ENCODE peak calls at places on chromosome 15, in four cellular contexts. A, E, D and L are unnamed samples.

GRCh38 chr15:37425541-37425940 is 325.2 kb upstream of the MEIS2 start:
- DNase-seq in A (no peak), E (no peak), D (no peak), L (no peak)

GRCh38 chr15:47993051-47993450 is 127.7 kb upstream of the SLC24A5 start:
- DNase-seq in A (no peak), E (no peak), D (no peak), L (no peak)

GRCh38 chr15:72205273-72205672 is 7.7 kb upstream of the GRAMD2A start:
- DNase-seq in A (no peak), E (no peak), D (no peak), L (no peak)

GRCh38 chr15:88649286-88649733 is 10.5 kb downstream of the ISG20 start:
- DNase-seq in A (peak), E (no peak), D (peak), L (no peak)

GRCh38 chr15:92391640-92392039 is 2.0 kb upstream of the ST8SIA2 start:
- DNase-seq in A (peak), E (peak), D (peak), L (peak)

GRCh38 chr15:98776607-98777281 is 128.4 kb downstream of the IGF1R start:
- DNase-seq in A (no peak), E (no peak), D (peak), L (peak)

GRCh38 chr15:61081028-61081322 is 148.1 kb downstream of the RORA start:
- DNase-seq in A (no peak), E (no peak), D (no peak), L (no peak)

GRCh38 chr15:93974804-93975481 is 256.4 kb upstream of the MCTP2 start:
- DNase-seq in A (peak), E (peak), D (peak), L (peak)

GRCh38 chr15:68333775-68334470 is 56.4 kb downstream of the FEM1B start:
- DNase-seq in A (no peak), E (no peak), D (peak), L (no peak)

GRCh38 chr15:51732661-51733060 is 4.8 kb downstream of the LYSMD2 start:
- DNase-seq in A (no peak), E (no peak), D (no peak), L (no peak)

GRCh38 chr15:72902245-72902928 is 118.8 kb upstream of the ADPGK start:
- DNase-seq in A (no peak), E (no peak), D (peak), L (no peak)

GRCh38 chr15:63196846-63197245 is 7.4 kb downstream of the RAB8B start:
- DNase-seq in A (no peak), E (no peak), D (no peak), L (no peak)

GRCh38 chr15:89671687-89672086 is 7.5 kb downstream of the PLIN1 start:
- DNase-seq in A (no peak), E (no peak), D (no peak), L (no peak)

GRCh38 chr15:90266485-90266884 is 1.0 kb downstream of the NGRN start:
- DNase-seq in A (no peak), E (no peak), D (peak), L (peak)

DNA sequence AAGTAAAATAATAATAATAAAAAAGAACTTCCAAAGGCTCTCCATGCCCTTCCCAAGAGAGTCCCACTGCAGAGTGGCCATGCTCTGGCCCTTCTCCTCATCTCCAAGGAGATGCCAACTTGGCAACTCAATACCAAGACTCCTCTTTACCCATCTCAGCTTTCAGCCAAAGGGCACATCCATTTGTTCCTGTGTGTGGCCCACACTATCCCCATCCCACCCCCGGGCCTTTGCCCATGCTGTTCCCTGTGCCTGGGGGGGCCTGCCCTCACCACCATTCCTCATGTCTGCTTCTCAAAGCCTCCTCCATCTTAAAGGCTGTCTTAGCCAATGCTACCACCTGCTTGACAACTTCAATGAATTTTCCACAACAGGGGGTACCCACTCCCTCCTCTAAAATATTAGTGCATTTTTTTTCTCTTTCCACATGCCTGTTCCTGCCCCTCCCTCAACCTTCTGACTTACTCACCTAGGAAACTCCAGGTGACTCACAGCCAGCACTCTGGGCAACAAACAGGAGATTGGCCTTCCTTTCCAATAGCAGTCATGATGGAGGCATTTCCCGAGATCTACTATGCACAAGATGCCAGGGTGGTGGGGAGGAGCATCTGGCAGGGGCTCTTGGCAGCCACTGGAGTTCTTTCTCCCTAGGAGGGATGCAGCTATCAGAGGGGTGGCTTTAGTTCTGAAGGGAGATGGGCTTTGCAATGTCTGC is 109.4 kb upstream of the SMAD3 start:
- DNase-seq in A (peak), E (no peak), D (no peak), L (no peak)
- H3K9ac ChIP-seq in A (peak), E (no peak), D (no peak), L (no peak)

GRCh38 chr15:42134617-42135243 is 21.7 kb downstream of the PLA2G4F start:
- DNase-seq in A (no peak), E (no peak), D (no peak), L (no peak)

GRCh38 chr15:42136513-42136912 is 19.9 kb downstream of the PLA2G4F start:
- DNase-seq in A (no peak), E (no peak), D (no peak), L (no peak)

GRCh38 chr15:42133356-42133755 is 23.1 kb downstream of the PLA2G4F start:
- DNase-seq in A (no peak), E (no peak), D (no peak), L (no peak)

GRCh38 chr15:42131826-42132806 is 24.3 kb downstream of the PLA2G4F start:
- DNase-seq in A (no peak), E (peak), D (no peak), L (no peak)

DNA sequence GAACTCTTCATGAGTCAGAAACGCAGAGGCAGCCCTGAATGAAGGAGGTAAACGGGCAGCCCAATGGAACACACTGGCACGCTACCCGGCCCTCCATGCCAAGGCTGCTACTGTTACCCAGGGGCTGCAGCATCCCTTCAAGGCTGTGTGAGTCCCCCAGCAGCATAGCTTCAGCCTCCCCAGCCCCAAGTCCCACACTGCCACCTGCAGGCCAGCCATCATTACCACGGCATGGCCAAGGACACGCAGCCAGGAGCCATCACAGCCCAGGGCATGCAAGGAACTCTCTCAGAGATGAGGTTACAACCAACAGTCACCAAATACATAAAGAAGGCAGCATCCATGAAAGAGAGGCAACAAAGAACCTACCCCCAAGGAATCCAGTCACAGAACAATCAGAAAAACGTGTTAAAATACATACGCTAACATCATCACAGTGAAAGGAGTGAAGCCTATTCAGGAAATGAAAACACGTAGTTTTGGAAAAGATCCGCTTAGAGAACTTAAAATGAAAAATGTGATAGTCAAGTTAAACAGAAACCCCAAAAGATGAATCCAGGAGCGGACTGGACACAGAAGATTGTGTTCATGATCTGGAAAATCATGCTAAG is 22.4 kb downstream of the PLA2G4F start:
- DNase-seq in A (peak), E (peak), D (peak), L (peak)
- TF ChIP-seq CTCF in A (peak), E (peak), D (peak), L (peak)

GRCh38 chr15:58065011-58065444 is 483 bp downstream of the ALDH1A2 start:
- DNase-seq in A (no peak), E (peak), D (no peak), L (no peak)

GRCh38 chr15:58066042-58066867 is 744 bp upstream of the ALDH1A2 start:
- DNase-seq in A (peak), E (peak), D (peak), L (peak)

GRCh38 chr15:58063612-58064011 is 1.9 kb downstream of the ALDH1A2 start:
- DNase-seq in A (no peak), E (no peak), D (no peak), L (no peak)

GRCh38 chr15:58064119-58065010 is 1.1 kb downstream of the ALDH1A2 start:
- DNase-seq in A (no peak), E (peak), D (peak), L (no peak)

DNA sequence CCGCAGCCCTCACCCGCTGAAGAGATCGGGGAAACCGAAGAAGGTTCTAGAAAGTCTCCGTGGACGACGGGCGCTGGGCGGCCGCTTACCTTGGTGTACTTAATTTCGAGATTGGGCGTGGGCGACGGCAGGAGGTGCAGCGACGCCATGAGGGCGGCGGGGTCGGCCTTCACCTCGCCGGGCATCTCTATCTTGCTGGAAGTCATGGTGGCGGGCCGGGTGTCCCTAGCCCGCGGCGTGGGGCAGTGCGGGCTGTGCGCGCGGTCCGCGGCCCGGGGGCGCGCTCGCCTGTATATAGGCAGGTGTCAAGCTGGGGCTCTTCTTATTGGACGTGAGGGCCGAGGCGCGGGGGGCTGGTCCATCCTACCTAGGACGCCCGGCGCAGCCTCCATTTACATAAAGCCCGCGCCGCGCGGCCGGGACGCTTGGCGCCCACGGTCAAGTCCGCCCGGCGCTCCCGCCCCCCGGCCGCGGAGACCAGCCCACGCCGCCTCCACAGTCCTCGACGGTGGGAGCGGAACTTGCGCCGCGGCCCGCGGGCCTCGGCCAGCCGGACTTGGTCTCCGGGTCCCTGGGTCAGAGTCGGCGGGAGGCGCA is at the start of gene ALDH1A2:
- DNase-seq in A (no peak), E (peak), D (no peak), L (no peak)
- TF ChIP-seq EZH2 in A (no peak), E (peak), D (peak), L (no peak)

GRCh38 chr15:101368868-101369642 is 74.0 kb upstream of the SNRPA1 start:
- DNase-seq in A (no peak), E (no peak), D (no peak), L (no peak)
- H3K9ac ChIP-seq in A (no peak), E (no peak), D (no peak), L (no peak)

GRCh38 chr15:35161694-35162093 is 76.6 kb upstream of the NANOGP8 start:
- DNase-seq in A (no peak), E (no peak), D (no peak), L (no peak)
- TF ChIP-seq CTCF in A (no peak), E (no peak), D (no peak), L (no peak)

GRCh38 chr15:40926659-40927496 is 2.3 kb upstream of the DLL4 start:
- DNase-seq in A (no peak), E (no peak), D (no peak), L (no peak)
- TF ChIP-seq EZH2 in A (no peak), E (peak), D (peak), L (no peak)

DNA sequence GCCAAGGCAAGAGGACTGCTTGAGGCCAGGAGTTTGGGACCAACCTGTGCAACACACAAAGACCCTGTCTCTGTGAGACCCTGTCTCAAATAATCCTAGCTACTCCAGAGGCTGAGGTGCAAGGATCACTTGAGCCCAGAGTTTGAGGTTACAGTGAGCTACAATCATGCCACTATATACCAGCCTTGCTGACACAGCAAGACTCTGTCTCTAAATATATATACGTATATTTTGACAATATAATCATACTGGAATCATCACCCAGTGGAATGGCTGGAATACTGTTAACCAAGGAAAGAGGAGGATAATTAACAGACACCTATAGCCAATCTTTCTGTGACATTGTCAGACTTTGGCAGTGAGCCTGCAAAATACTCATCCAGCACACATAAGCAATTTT is 9.0 kb upstream of the MAP1A start:
- DNase-seq in A (no peak), E (no peak), D (no peak), L (no peak)
- H3K9ac ChIP-seq in A (no peak), E (no peak), D (no peak), L (no peak)

GRCh38 chr15:66046751-66047150 is 177.5 kb downstream of the RAB11A start:
- DNase-seq in A (no peak), E (no peak), D (no peak), L (no peak)
- TF ChIP-seq CTCF in A (peak), E (peak), D (no peak), L (no peak)

DNA sequence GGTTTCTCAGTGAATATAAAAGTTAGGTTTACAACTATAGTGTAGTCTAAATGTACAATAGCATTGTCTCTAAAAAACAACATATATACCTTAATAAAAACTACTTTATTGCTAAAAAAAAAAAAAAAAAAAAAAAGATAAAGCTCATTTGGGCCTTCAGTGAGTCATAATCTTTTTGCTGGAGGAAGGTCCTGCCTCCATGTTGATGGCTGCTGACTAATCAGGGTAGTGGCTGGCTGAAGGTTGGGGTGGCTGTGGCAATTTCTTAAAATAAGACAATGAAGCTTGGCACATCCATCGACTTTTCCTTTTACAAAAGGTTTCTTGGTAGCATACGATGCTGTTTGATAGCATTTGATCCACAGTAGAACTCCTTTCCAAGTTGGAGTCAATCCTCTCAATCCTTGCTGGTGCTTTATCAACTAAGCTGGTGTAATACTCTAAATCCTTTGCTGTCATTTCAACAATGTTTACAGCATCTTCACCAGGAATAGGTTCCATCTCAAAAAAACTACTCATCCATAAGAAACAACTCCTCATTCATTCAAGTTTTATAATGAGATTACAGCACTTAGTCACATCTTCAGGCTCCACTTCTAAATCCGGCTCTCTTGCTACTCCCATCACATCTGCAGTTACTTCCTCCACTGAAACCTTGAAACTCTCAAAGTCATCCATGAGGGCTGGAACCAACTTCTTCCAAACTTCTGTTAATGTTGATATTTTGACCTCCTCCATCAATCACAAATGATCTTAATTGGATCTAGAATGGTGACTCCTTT is 13.3 kb downstream of the ZNF280D start:
- DNase-seq in A (no peak), E (no peak), D (peak), L (no peak)
- TF ChIP-seq EZH2 in A (no peak), E (no peak), D (no peak), L (no peak)